ENCODE peak calls at places on chromosomes 7 and 10, in seven cellular contexts. F, Z, G, A, K, C and W are unnamed samples.

GRCh38 chr7:70660154-70660818 is 471.7 kb upstream of the GALNT17 start:
- DNase-seq in F (peak; percentile 81), Z (no peak), G (no peak), A (no peak), K (no peak), C (no peak), W (no peak)

GRCh38 chr10:23614483-23614882 is 175.6 kb downstream of the OTUD1 start:
- DNase-seq in F (no peak), Z (no peak), G (no peak), A (no peak), K (no peak), C (no peak), W (no peak)

GRCh38 chr7:149179241-149179640 is 16.1 kb upstream of the ZNF282 start:
- DNase-seq in F (no peak), Z (no peak), G (no peak), A (no peak), K (no peak), C (no peak), W (no peak)

GRCh38 chr7:112300831-112301407 is 94.4 kb downstream of the ZNF277 start:
- DNase-seq in F (no peak), Z (no peak), G (no peak), A (no peak), K (no peak), C (no peak), W (no peak)

GRCh38 chr10:45464958-45465567 is 91.0 kb downstream of the ALOX5 start:
- DNase-seq in F (peak; percentile 94), Z (peak; percentile 83), G (peak; percentile 47), A (peak; percentile 88), K (peak; percentile 95), C (peak; percentile 39), W (peak; percentile 87)

GRCh38 chr10:34121125-34121973 is 693.7 kb downstream of the PARD3 start:
- DNase-seq in F (no peak), Z (no peak), G (no peak), A (no peak), K (no peak), C (no peak), W (no peak)

GRCh38 chr10:24691113-24691512 is 32.6 kb downstream of the ARHGAP21 start:
- DNase-seq in F (no peak), Z (no peak), G (no peak), A (no peak), K (peak; percentile 50), C (no peak), W (no peak)

GRCh38 chr10:104966563-104967280 is 325.6 kb downstream of the SORCS3 start:
- DNase-seq in F (no peak), Z (no peak), G (no peak), A (no peak), K (no peak), C (no peak), W (no peak)

DNA sequence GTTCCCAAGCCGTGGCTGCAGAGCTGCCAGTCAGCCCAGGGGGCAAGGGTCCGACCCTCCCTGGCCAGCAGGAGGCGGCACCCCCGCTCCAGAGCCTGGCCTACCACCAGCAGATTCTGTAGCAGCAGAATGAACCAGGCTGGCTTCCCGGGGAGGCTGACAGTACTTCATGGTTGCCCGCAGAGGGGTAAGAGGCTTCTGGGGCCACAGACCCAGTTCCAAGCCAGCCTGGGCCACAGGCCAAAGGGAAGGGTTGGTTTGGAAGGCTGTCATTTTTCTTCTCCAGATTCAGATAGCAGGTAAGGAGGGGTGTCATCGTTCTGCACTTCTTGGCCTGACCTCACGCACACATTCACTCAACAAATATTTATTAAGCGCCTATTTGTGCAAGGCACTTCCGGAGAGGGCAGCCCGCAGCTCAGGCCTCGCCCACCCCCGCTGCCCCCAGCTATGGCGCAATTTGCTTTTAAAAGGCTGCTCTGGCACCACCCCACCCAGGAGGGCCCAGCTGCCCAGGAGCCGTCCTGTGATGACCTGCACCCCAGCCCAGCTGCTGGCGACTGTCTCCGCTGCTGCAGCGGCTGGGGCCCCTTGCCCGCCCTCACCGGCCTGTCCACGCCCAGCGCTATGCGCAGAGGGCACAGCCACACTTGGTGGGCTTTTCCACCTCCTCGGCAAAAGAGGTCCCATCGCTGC is 168.5 kb downstream of the LCOR start:
- DNase-seq in F (no peak), Z (no peak), G (no peak), A (no peak), K (peak; percentile 17), C (no peak), W (peak; percentile 45)
- TF ChIP-seq CTCF in F (no peak), Z (no peak), G (no peak), A (no peak), K (no peak), C (no peak), W (peak; percentile 33)

DNA sequence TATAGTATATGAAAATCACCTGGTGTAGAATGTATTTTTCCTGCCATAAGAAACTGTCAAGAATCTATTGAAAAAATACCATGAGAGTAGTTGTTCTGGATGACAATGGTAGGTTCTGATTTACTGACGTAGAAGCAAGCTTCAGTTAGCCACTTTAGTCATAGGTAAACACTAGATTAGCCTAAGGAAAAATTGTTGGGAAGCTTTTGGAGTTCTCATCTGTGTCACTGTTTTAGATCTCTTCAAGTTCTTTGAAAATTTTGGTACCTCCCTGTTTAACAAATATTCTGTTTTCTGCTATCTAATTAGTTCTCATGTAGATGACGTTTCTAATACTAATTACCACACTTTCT is 131.8 kb downstream of the ADK start:
- DNase-seq in F (no peak), Z (no peak), G (peak; percentile 46), A (no peak), K (peak; percentile 14), C (no peak), W (no peak)
- TF ChIP-seq CTCF in F (no peak), Z (no peak), G (no peak), A (no peak), K (no peak), C (no peak), W (no peak)

GRCh38 chr7:50092579-50093411 is at the start of gene ZPBP:
- DNase-seq in F (peak; percentile 88), Z (peak; percentile 50), G (peak; percentile 4), A (peak; percentile 33), K (peak; percentile 41), C (no peak), W (peak; percentile 51)
- TF ChIP-seq CTCF in F (peak; percentile 75), Z (peak; percentile 80), G (peak; percentile 64), A (peak; percentile 78), K (peak; percentile 66), C (peak; percentile 68), W (peak; percentile 85)

GRCh38 chr10:67282871-67283270 is 357.0 kb downstream of the LRRTM3 start:
- DNase-seq in F (no peak), Z (no peak), G (no peak), A (no peak), K (no peak), C (no peak), W (no peak)

GRCh38 chr10:67288688-67289410 is 363.0 kb downstream of the LRRTM3 start:
- DNase-seq in F (no peak), Z (no peak), G (no peak), A (peak; percentile 22), K (no peak), C (no peak), W (no peak)

GRCh38 chr10:67280405-67280804 is 354.6 kb downstream of the LRRTM3 start:
- DNase-seq in F (no peak), Z (no peak), G (no peak), A (no peak), K (no peak), C (no peak), W (no peak)

DNA sequence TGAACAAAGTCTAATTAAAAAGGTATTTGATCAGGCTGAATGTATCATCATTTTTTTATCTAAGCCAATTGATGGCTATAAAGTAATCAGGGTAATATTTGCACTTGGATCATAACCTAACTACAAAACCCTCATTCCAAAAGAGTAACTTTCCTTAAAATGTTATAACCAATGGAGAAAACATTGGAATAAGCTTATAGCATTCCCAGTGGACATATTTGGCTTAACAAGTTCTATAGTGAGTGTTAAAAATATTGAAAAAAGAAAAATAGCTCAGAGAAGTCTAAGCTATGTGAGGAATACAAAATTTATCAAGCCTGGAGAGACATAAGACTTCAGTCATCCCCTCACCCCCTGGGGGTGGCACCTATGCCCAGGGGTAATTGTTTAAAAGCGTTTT is 358.8 kb downstream of the LRRTM3 start:
- DNase-seq in F (no peak), Z (no peak), G (no peak), A (no peak), K (no peak), C (no peak), W (no peak)
- TF ChIP-seq CTCF in F (no peak), Z (no peak), G (no peak), A (no peak), K (no peak), C (no peak), W (no peak)

GRCh38 chr7:103609778-103610177 is 163.8 kb upstream of the SLC26A5 start:
- DNase-seq in F (no peak), Z (no peak), G (no peak), A (no peak), K (no peak), C (no peak), W (no peak)

DNA sequence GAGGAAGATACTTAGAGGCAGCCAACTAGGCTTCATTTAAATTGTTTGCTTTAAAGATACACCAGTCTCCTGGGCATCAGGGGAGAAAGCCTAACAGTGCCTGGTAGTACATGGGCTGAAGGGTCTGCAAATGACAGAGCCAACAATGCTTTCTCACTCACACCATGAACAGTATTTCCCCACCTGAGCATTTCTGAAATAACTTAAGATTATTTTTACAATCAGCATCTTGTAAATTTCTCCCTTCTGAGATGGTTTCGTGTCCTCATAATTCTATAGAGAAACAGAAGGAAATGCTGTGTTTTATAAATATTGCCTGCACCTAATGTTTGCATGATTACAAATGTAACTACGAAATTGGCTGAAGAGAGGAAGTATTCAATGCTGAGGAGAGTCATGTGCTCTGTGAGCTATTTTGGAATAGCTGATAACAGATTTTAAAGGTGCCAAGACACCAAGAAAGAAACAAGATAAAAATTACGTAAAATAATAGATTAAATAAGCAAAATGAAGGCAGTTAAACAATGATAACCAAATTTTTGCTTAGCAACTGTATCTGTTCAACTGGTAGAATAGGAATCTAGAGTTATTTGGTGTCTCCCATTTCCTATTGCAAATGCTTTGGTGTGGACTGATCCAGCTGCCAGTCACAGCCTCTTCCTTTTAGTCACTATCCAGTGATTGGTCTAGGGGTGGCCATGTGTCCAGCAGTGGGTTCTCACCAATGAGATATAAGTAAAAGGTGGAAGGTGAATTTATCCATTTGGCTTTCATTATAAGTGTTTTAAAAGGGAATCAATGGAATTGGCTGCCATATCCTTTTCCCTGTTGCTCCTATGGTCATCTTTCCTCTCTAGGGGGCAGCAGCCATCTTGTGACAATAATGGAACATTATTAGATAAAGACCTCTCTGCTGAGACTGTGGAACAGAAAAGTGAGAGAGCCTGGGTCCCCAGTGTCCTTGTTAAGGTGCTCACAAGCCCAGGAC is 167.9 kb upstream of the SLC26A5 start:
- DNase-seq in F (no peak), Z (no peak), G (no peak), A (no peak), K (no peak), C (no peak), W (peak; percentile 19)
- TF ChIP-seq CTCF in F (no peak), Z (no peak), G (peak; percentile 26), A (no peak), K (peak; percentile 21), C (no peak), W (peak; percentile 22)

GRCh38 chr10:49076741-49077521 is 38.4 kb downstream of the VSTM4 start:
- DNase-seq in F (peak; percentile 11), Z (no peak), G (peak; percentile 40), A (peak; percentile 76), K (no peak), C (no peak), W (no peak)
- TF ChIP-seq CTCF in F (no peak), Z (no peak), G (no peak), A (no peak), K (no peak), C (no peak), W (no peak)